ENCODE peak calls at places on chromosomes 5 and 9, in five cellular contexts. A is aorta; N is CD4-positive, alpha-beta T cell; R is esophagus squamous epithelium; G is anterior cingulate cortex. C is an unnamed sample.

GRCh38 chr5:154191467-154192261 is 1.1 kb downstream of the GALNT10 start:
- DNase-seq in A (no peak), N (no peak), R (no peak), G (peak), C (no peak)

GRCh38 chr5:112445626-112446350 is 26.7 kb upstream of the EPB41L4A start:
- DNase-seq in A (no peak), N (no peak), R (no peak), G (no peak), C (no peak)

GRCh38 chr5:178674334-178674733 is 47.5 kb upstream of the CLK4 start:
- DNase-seq in A (no peak), N (no peak), R (no peak), G (no peak), C (no peak)

GRCh38 chr5:138469540-138470321 is 4.5 kb downstream of the EGR1 start:
- DNase-seq in A (no peak), N (no peak), R (no peak), G (no peak), C (peak)

GRCh38 chr5:61599370-61600140 is 267.5 kb downstream of the ZSWIM6 start:
- DNase-seq in A (no peak), N (no peak), R (no peak), G (no peak), C (no peak)

GRCh38 chr9:27385606-27386005 is 88.7 kb upstream of the EQTN start:
- DNase-seq in A (no peak), N (no peak), R (no peak), G (no peak), C (no peak)

GRCh38 chr5:87390075-87390474 is 22.7 kb downstream of the CCNH start:
- DNase-seq in A (no peak), N (no peak), R (no peak), G (no peak), C (no peak)

GRCh38 chr5:128062172-128062746 is 21.3 kb upstream of the SLC12A2 start:
- DNase-seq in A (no peak), N (no peak), R (no peak), G (no peak), C (no peak)

GRCh38 chr9:101648493-101648892 is 53.7 kb upstream of the PPP3R2 start:
- DNase-seq in A (no peak), N (no peak), R (no peak), G (no peak), C (no peak)

GRCh38 chr9:31745886-31746285 is 638.6 kb upstream of the ACO1 start:
- DNase-seq in A (no peak), N (no peak), R (no peak), G (no peak), C (peak)

GRCh38 chr9:89114741-89115140 is 63.9 kb downstream of the SHC3 start:
- DNase-seq in A (no peak), N (no peak), R (no peak), G (no peak), C (no peak)

GRCh38 chr9:117687532-117687931 is 16.7 kb upstream of the TLR4 start:
- DNase-seq in A (no peak), N (no peak), R (no peak), G (no peak), C (no peak)

GRCh38 chr5:56522972-56523371 is 289.8 kb upstream of the ANKRD55 start:
- DNase-seq in A (peak), N (no peak), R (no peak), G (no peak), C (no peak)

GRCh38 chr9:95506692-95507455 is 9.9 kb downstream of the PTCH1 start:
- DNase-seq in A (peak), N (peak), R (no peak), G (peak), C (no peak)

GRCh38 chr5:177071671-177072385 is 14.9 kb upstream of the FGFR4 start:
- DNase-seq in A (peak), N (peak), R (no peak), G (peak), C (peak)

GRCh38 chr5:141051526-141051876 is 327 bp downstream of the PCDHB1 start:
- DNase-seq in A (no peak), N (no peak), R (no peak), G (no peak), C (no peak)

GRCh38 chr9:133114451-133114885 is 6.6 kb downstream of the RALGDS start:
- DNase-seq in A (peak), N (no peak), R (no peak), G (peak), C (no peak)

GRCh38 chr5:55377810-55378209 is 70.0 kb downstream of the MTREX start:
- DNase-seq in A (no peak), N (no peak), R (no peak), G (no peak), C (no peak)

GRCh38 chr5:141883184-141883947 is 5.2 kb upstream of the PCDH1 start:
- DNase-seq in A (no peak), N (no peak), R (no peak), G (peak), C (no peak)

GRCh38 chr5:151298063-151298462 is 5.5 kb downstream of the SLC36A3 start:
- DNase-seq in A (no peak), N (no peak), R (no peak), G (no peak), C (peak)

GRCh38 chr5:78757269-78758053 is 108.9 kb upstream of the LHFPL2 start:
- DNase-seq in A (no peak), N (no peak), R (no peak), G (no peak), C (no peak)

GRCh38 chr5:135162661-135163265 is 128.7 kb upstream of the PITX1 start:
- DNase-seq in A (no peak), N (no peak), R (no peak), G (no peak), C (no peak)

GRCh38 chr9:132637351-132637750 is 32.4 kb downstream of the DDX31 start:
- DNase-seq in A (no peak), N (no peak), R (no peak), G (no peak), C (no peak)

GRCh38 chr9:85941966-85942912 is 1.3 kb downstream of the NAA35 start:
- DNase-seq in A (no peak), N (no peak), R (no peak), G (no peak), C (no peak)

GRCh38 chr9:92392690-92393089 is 11.7 kb downstream of the OGN start:
- DNase-seq in A (no peak), N (no peak), R (no peak), G (no peak), C (no peak)

GRCh38 chr9:114167591-114168091 is 12.3 kb downstream of the COL27A1 start:
- DNase-seq in A (no peak), N (no peak), R (no peak), G (no peak), C (no peak)

GRCh38 chr5:65041296-65042158 is 272.8 kb downstream of the CWC27 start:
- DNase-seq in A (no peak), N (no peak), R (no peak), G (no peak), C (no peak)

GRCh38 chr9:93187574-93187973 is 3.6 kb downstream of the WNK2 start:
- DNase-seq in A (no peak), N (no peak), R (no peak), G (no peak), C (no peak)

GRCh38 chr5:2256646-2257288 is 374.0 kb upstream of the IRX4 start:
- DNase-seq in A (no peak), N (no peak), R (no peak), G (no peak), C (no peak)

C was measured in retinal pigment epithelial cell.